ENCODE peak calls at places on chromosomes 5 and 9, in four cellular contexts. N, W, Y and Q are unnamed samples.

GRCh38 chr5:150394103-150394502 is 18.6 kb downstream of the CD74 start:
- DNase-seq in N (no peak), W (no peak), Y (peak; percentile 84), Q (no peak)

GRCh38 chr5:89444073-89444472 is 561.1 kb upstream of the MEF2C start:
- DNase-seq in N (no peak), W (no peak), Y (no peak), Q (no peak)

GRCh38 chr5:91293131-91293530 is 90.0 kb downstream of the ARRDC3 start:
- DNase-seq in N (no peak), W (no peak), Y (peak; percentile 55), Q (no peak)

GRCh38 chr9:35911690-35912089 is 2.4 kb downstream of the SPAAR start:
- DNase-seq in N (no peak), W (no peak), Y (no peak), Q (no peak)

GRCh38 chr5:65903581-65903980 is 22.8 kb upstream of the ERBIN start:
- DNase-seq in N (no peak), W (no peak), Y (no peak), Q (no peak)

GRCh38 chr5:14615365-14615764 is 33.8 kb downstream of the OTULINL start:
- DNase-seq in N (no peak), W (no peak), Y (no peak), Q (no peak)

GRCh38 chr9:27572918-27573698 is at the start of gene C9orf72:
- DNase-seq in N (peak; percentile 74), W (peak; percentile 67), Y (peak; percentile 31), Q (peak; percentile 66)

GRCh38 chr5:6845856-6846255 is 132.6 kb downstream of the TENT4A start:
- DNase-seq in N (no peak), W (no peak), Y (no peak), Q (no peak)

GRCh38 chr5:90191352-90192045 is 218.1 kb downstream of the CETN3 start:
- DNase-seq in N (no peak), W (no peak), Y (no peak), Q (no peak)

GRCh38 chr5:113330533-113331200 is 104.1 kb downstream of the TSSK1B start:
- DNase-seq in N (no peak), W (peak; percentile 26), Y (peak; percentile 60), Q (no peak)

GRCh38 chr9:97045300-97045699 is 6.4 kb upstream of the CTSV start:
- DNase-seq in N (no peak), W (no peak), Y (no peak), Q (no peak)

GRCh38 chr5:36573441-36573840 is 33.0 kb upstream of the SLC1A3 start:
- DNase-seq in N (no peak), W (no peak), Y (peak; percentile 67), Q (no peak)

GRCh38 chr9:38068616-38068865 is 486 bp downstream of the SHB start:
- DNase-seq in N (peak; percentile 31), W (no peak), Y (peak; percentile 59), Q (no peak)
- H3K27me3 ChIP-seq in N (no peaks in the 10 kb centered on the region), W (no peaks in the 10 kb centered on the region), Y (no peaks in the 10 kb centered on the region), Q (peaks cover 2% of the 10 kb centered on the region)

GRCh38 chr9:130668196-130668595 is 3.8 kb downstream of the PRDM12 start:
- DNase-seq in N (no peak), W (no peak), Y (no peak), Q (no peak)

GRCh38 chr9:130665431-130666392 is 1.3 kb downstream of the PRDM12 start:
- DNase-seq in N (no peak), W (no peak), Y (no peak), Q (no peak)

GRCh38 chr9:130668694-130669093 is 4.3 kb downstream of the PRDM12 start:
- DNase-seq in N (no peak), W (no peak), Y (no peak), Q (no peak)

GRCh38 chr9:130666393-130667116 is 2.2 kb downstream of the PRDM12 start:
- DNase-seq in N (no peak), W (no peak), Y (no peak), Q (no peak)

GRCh38 chr9:130667117-130667430 is 2.7 kb downstream of the PRDM12 start:
- DNase-seq in N (no peak), W (no peak), Y (no peak), Q (no peak)
- H3K27me3 ChIP-seq in N (peaks cover 20% of the 10 kb centered on the region), W (peaks cover 67% of the 10 kb centered on the region), Y (peaks cover 68% of the 10 kb centered on the region), Q (peaks cover 55% of the 10 kb centered on the region)

GRCh38 chr5:123086376-123087055 is 2.5 kb upstream of the PRDM6 start:
- DNase-seq in N (no peak), W (no peak), Y (no peak), Q (no peak)
- H3K27me3 ChIP-seq in N (peaks cover 11% of the 10 kb centered on the region), W (no peaks in the 10 kb centered on the region), Y (peaks cover 53% of the 10 kb centered on the region), Q (peaks cover 51% of the 10 kb centered on the region)

GRCh38 chr9:136276716-136277115 is 27.2 kb downstream of the CCDC187 start:
- DNase-seq in N (no peak), W (no peak), Y (no peak), Q (no peak)

GRCh38 chr9:136278894-136279293 is 25.0 kb downstream of the CCDC187 start:
- DNase-seq in N (no peak), W (no peak), Y (no peak), Q (no peak)

GRCh38 chr9:136278221-136278620 is 25.7 kb downstream of the CCDC187 start:
- DNase-seq in N (no peak), W (no peak), Y (no peak), Q (no peak)

GRCh38 chr9:136279471-136279870 is 24.4 kb downstream of the CCDC187 start:
- DNase-seq in N (no peak), W (no peak), Y (no peak), Q (no peak)

GRCh38 chr9:136277746-136278145 is 26.1 kb downstream of the CCDC187 start:
- DNase-seq in N (no peak), W (no peak), Y (no peak), Q (no peak)
- H3K27me3 ChIP-seq in N (no peaks in the 10 kb centered on the region), W (peaks cover 82% of the 10 kb centered on the region), Y (peaks cover 57% of the 10 kb centered on the region), Q (no peaks in the 10 kb centered on the region)

DNA sequence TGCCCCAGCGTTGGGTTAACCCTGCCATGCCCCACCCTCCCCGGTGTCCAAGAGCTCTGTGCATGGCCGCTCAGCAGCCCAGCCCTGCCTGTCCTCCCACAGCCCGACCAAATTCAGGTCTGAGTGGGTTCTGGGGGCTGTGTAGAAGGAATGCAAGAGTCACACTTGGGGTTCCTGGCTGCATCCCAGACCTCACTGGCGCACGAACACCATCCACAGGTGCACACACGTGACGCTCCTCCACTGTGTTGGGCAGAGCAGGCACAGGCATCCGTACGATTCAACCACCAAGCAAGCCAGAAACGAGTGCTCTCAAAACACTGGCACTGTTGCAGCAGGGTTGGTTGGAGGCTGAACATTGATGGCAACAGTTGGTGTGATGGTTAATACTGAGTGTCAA is 93.9 kb downstream of the OLFM1 start:
- DNase-seq in N (no peak), W (no peak), Y (no peak), Q (no peak)
- H3K27me3 ChIP-seq in N (no peaks in the 10 kb centered on the region), W (peaks cover 65% of the 10 kb centered on the region), Y (peaks cover 2% of the 10 kb centered on the region), Q (no peaks in the 10 kb centered on the region)